ENCODE peak calls at places on chromosomes 4 and X, in eight cellular contexts. N is pons; P is aorta; O is posterior vena cava; A is activated CD4-positive, alpha-beta T cell treated with anti-CD3 and anti-CD28 coated beads for 24 hours; B is transverse colon; H is bronchial epithelial cell; R is nephron progenitor cell. S is an unnamed sample.

GRCh38 chrX:81120936-81121351 is 80.8 kb downstream of the HMGN5 start:
- DNase-seq in N (peak), P (no peak), O (no peak), A (no peak), B (peak), H (peak), R (peak), S (peak)

GRCh38 chrX:48904180-48904579 is 6.5 kb downstream of the PQBP1 start:
- DNase-seq in N (no peak), P (no peak), O (no peak), A (no peak), B (no peak), H (no peak), R (no peak), S (no peak)

GRCh38 chrX:39564751-39565150 is 533.0 kb downstream of the BCOR start:
- DNase-seq in N (no peak), P (no peak), O (no peak), A (no peak), B (no peak), H (no peak), R (no peak), S (no peak)

GRCh38 chr4:164313899-164314298 is 440.0 kb upstream of the SMIM31 start:
- DNase-seq in N (no peak), P (no peak), O (no peak), A (no peak), B (no peak), H (no peak), R (no peak), S (no peak)

GRCh38 chrX:93585661-93586060 is 87.7 kb downstream of the NAP1L3 start:
- DNase-seq in N (no peak), P (no peak), O (no peak), A (no peak), B (no peak), H (peak), R (no peak), S (no peak)

GRCh38 chr4:163681208-163681821 is 186.8 kb downstream of the TMA16 start:
- DNase-seq in N (peak), P (no peak), O (no peak), A (peak), B (no peak), H (peak), R (peak), S (peak)

GRCh38 chr4:173289351-173289725 is 44.8 kb downstream of the HMGB2 start:
- DNase-seq in N (no peak), P (no peak), O (no peak), A (no peak), B (no peak), H (no peak), R (no peak), S (no peak)

GRCh38 chrX:107935200-107935599 is 47.0 kb downstream of the TEX13B start:
- DNase-seq in N (no peak), P (no peak), O (no peak), A (no peak), B (no peak), H (peak), R (no peak), S (no peak)

GRCh38 chr4:11914406-11914805 is 485.7 kb upstream of the HS3ST1 start:
- DNase-seq in N (no peak), P (no peak), O (no peak), A (no peak), B (no peak), H (no peak), R (no peak), S (no peak)

GRCh38 chr4:177450421-177451107 is 8.3 kb upstream of the AGA start:
- DNase-seq in N (no peak), P (no peak), O (no peak), A (no peak), B (no peak), H (peak), R (no peak), S (no peak)

GRCh38 chr4:182192511-182193181 is 50.6 kb upstream of the TENM3 start:
- DNase-seq in N (no peak), P (no peak), O (no peak), A (no peak), B (no peak), H (peak), R (no peak), S (no peak)

GRCh38 chr4:186078977-186079697 is 10.2 kb downstream of the TLR3 start:
- DNase-seq in N (no peak), P (no peak), O (no peak), A (no peak), B (no peak), H (no peak), R (peak), S (no peak)

GRCh38 chr4:127623755-127624087 is 9.0 kb upstream of the INTU start:
- DNase-seq in N (no peak), P (peak), O (no peak), A (no peak), B (no peak), H (peak), R (peak), S (no peak)

GRCh38 chrX:154043003-154043402 is 23.3 kb upstream of the IRAK1 start:
- DNase-seq in N (no peak), P (no peak), O (peak), A (no peak), B (no peak), H (peak), R (no peak), S (no peak)

GRCh38 chr4:183861426-183861825 is 43.7 kb upstream of the STOX2 start:
- DNase-seq in N (no peak), P (no peak), O (no peak), A (no peak), B (no peak), H (no peak), R (no peak), S (no peak)

GRCh38 chr4:101284546-101284945 is 62.8 kb downstream of the PPP3CA start:
- DNase-seq in N (no peak), P (no peak), O (no peak), A (no peak), B (no peak), H (peak), R (no peak), S (no peak)

GRCh38 chrX:147917700-147918694 is 6.3 kb downstream of the FMR1 start:
- DNase-seq in N (no peak), P (no peak), O (no peak), A (no peak), B (no peak), H (no peak), R (no peak), S (no peak)

GRCh38 chr4:41394362-41394960 is 137.7 kb downstream of the UCHL1 start:
- DNase-seq in N (no peak), P (no peak), O (no peak), A (no peak), B (no peak), H (no peak), R (no peak), S (no peak)

GRCh38 chr4:7540654-7541413 is 106.1 kb upstream of the PSAPL1 start:
- DNase-seq in N (no peak), P (no peak), O (no peak), A (no peak), B (no peak), H (no peak), R (no peak), S (no peak)

GRCh38 chr4:109005523-109005922 is 242.7 kb upstream of the ETNPPL start:
- DNase-seq in N (no peak), P (no peak), O (no peak), A (no peak), B (no peak), H (peak), R (no peak), S (no peak)

GRCh38 chr4:189021831-189022230 is 882.6 kb downstream of the TRIML1 start:
- DNase-seq in N (no peak), P (no peak), O (peak), A (no peak), B (no peak), H (no peak), R (no peak), S (no peak)

GRCh38 chr4:159042097-159042605 is 60.7 kb upstream of the RAPGEF2 start:
- DNase-seq in N (peak), P (no peak), O (no peak), A (no peak), B (peak), H (no peak), R (no peak), S (no peak)

GRCh38 chrX:19846995-19847790 is 40.2 kb downstream of the SH3KBP1 start:
- DNase-seq in N (no peak), P (no peak), O (no peak), A (no peak), B (no peak), H (peak), R (no peak), S (no peak)

GRCh38 chr4:103046416-103047290 is 27.1 kb upstream of the SLC9B1 start:
- DNase-seq in N (peak), P (no peak), O (no peak), A (peak), B (peak), H (peak), R (peak), S (peak)